ENCODE peak calls at places on chromosomes 2 and 18, in seven cellular contexts. W, P, M, H, K, J and I are unnamed samples.

GRCh38 chr2:20650880-20651730 is at the start of gene HS1BP3:
- DNase-seq in J (peak; percentile 28), P (peak; percentile 89), K (peak; percentile 81), H (peak; percentile 94), M (peak; percentile 87), W (peak; percentile 93), I (no peak)

GRCh38 chr18:44133483-44133882 is 547.2 kb upstream of the SETBP1 start:
- DNase-seq in H (no peak), P (no peak), K (no peak), J (no peak), W (no peak), M (no peak), I (no peak)

GRCh38 chr2:171522057-171522803 is at the start of gene CYBRD1:
- DNase-seq in K (peak; percentile 44), P (peak; percentile 95), M (peak; percentile 77), W (peak; percentile 94), H (peak; percentile 87), J (no peak), I (no peak)

GRCh38 chr2:101230541-101230993 is 22.1 kb upstream of the CNOT11 start:
- DNase-seq in H (no peak), P (no peak), K (peak; percentile 9), M (no peak), J (no peak), W (no peak), I (no peak)

GRCh38 chr18:77165489-77166415 is 33.2 kb upstream of the MBP start:
- DNase-seq in M (no peak), H (no peak), K (no peak), P (peak; percentile 90), W (no peak), J (no peak), I (no peak)

GRCh38 chr2:148802448-148803220 is 72.4 kb upstream of the KIF5C start:
- DNase-seq in P (no peak), M (no peak), J (no peak), H (no peak), K (peak; percentile 5), W (no peak), I (no peak)

GRCh38 chr2:22450831-22451230 is 934.1 kb upstream of the KLHL29 start:
- DNase-seq in J (no peak), W (no peak), M (no peak), H (no peak), P (no peak), K (no peak), I (no peak)

GRCh38 chr2:105834931-105835330 is 90.2 kb downstream of the NCK2 start:
- DNase-seq in H (no peak), P (no peak), M (no peak), K (no peak), W (no peak), J (no peak), I (no peak)

GRCh38 chr2:195202163-195202845 is 454.7 kb upstream of the SLC39A10 start:
- DNase-seq in K (peak; percentile 39), H (no peak), P (no peak), J (no peak), W (no peak), M (no peak), I (no peak)

GRCh38 chr2:20594957-20595356 is 55.9 kb downstream of the HS1BP3 start:
- DNase-seq in H (peak; percentile 20), W (peak; percentile 40), K (no peak), J (no peak), P (peak; percentile 47), M (no peak), I (no peak)

GRCh38 chr18:9234528-9234927 is 97.9 kb downstream of the ANKRD12 start:
- DNase-seq in K (no peak), P (peak; percentile 56), H (no peak), M (no peak), W (no peak), J (no peak), I (no peak)

GRCh38 chr18:9226463-9226862 is 89.9 kb downstream of the ANKRD12 start:
- DNase-seq in K (no peak), J (no peak), P (no peak), W (no peak), M (no peak), H (no peak), I (no peak)

GRCh38 chr18:9233771-9234440 is 97.3 kb downstream of the ANKRD12 start:
- DNase-seq in H (no peak), M (peak; percentile 54), P (peak; percentile 72), W (no peak), J (no peak), K (no peak), I (no peak)

GRCh38 chr18:9232977-9233376 is 96.4 kb downstream of the ANKRD12 start:
- DNase-seq in P (no peak), M (no peak), J (no peak), H (no peak), K (no peak), W (no peak), I (no peak)

DNA sequence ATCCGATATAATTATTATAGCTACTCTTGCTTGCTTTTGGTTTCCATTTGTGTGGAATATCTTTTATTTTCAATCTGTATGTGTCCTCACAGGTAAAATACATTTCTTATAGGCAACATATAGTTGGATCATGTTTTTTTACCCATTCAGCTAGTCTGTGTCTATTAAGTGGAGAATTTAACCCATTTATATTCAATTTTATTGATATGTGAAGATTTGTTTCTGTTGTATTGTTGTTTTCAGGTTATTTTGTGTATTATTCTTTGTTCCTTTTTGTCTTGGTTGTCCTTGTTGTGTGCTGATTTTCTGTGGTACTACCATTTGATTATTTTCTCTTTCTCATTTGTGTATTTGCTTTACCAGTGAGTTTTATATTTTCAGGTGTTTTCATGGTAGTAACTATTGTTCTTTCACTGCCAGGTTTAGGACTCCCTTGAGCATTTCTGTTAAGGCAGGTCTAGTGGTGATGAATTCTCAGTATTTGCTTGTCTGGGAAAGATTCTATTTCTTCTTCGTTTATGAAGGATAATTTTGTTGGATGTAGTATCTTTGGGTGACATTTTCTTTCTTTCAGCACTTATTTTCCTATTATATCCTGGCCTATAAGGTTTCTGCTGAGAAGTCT is 95.4 kb downstream of the ANKRD12 start:
- DNase-seq in M (no peak), H (no peak), W (no peak), J (no peak), P (no peak), K (no peak), I (no peak)
- H3K27ac ChIP-seq in M (no peak overlapping the region), H (no peak overlapping the region), W (no peak overlapping the region), J (no peak overlapping the region), P (no peak overlapping the region), K (no peak overlapping the region), I (no peak overlapping the region)

DNA sequence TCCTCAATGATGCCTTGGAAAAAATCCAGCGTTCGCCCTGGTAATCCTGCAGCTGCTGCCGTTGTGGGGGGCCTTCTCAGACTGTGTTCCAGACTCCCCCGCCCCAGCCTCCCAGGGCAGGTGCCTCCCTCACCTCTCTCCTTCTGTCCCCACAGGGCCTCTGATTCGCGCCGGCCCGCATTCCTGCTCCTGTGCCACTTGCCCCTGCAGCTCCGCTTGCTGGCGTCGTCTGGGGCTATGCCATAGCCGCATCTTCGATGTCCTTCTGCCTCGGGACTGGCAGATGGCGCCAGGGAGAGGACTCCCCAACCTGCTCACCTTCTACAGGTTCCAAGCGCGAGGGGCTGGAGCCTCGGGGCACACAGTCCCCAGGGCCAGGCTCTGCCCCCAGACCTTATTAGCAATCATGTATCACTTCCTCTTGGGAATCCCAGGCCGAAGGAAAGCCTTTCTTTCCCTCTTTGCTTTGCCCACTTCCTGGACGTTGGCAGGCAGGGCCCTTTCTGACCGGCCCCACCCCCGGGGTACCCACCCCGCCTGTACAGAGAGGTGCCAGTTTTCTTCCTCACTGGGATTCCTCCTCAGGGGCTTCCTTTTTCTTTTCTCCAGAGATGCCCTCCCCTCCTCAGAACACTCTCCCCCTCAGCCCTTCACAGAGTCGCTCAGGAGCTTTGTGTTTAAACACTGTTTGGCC is 4.4 kb downstream of the SPATA3 start:
- DNase-seq in W (no peak), H (no peak), J (no peak), P (no peak), K (no peak), M (peak; percentile 84), I (no peak)
- TF ChIP-seq CTCF in W (no peak), H (no peak), J (no peak), P (no peak), K (no peak), M (peak; percentile 42), I (no peak)

GRCh38 chr2:172848549-172848948 is 112.9 kb downstream of the RAPGEF4 start:
- DNase-seq in M (no peak), W (no peak), P (no peak), J (no peak), H (no peak), K (no peak), I (no peak)
- H3K4me1 ChIP-seq in M (no peaks in the 10 kb centered on the region), W (no peaks in the 10 kb centered on the region), P (peaks cover 20% of the 10 kb centered on the region), J (no peaks in the 10 kb centered on the region), H (peaks cover 4% of the 10 kb centered on the region), K (peaks cover 5% of the 10 kb centered on the region), I (peaks cover 18% of the 10 kb centered on the region)

GRCh38 chr2:109468893-109469292 is 144.9 kb downstream of the SEPTIN10 start:
- DNase-seq in K (no peak), H (no peak), W (no peak), J (no peak), P (no peak), M (no peak), I (no peak)

GRCh38 chr2:109467701-109468100 is 146.1 kb downstream of the SEPTIN10 start:
- DNase-seq in M (no peak), H (no peak), W (peak; percentile 42), P (no peak), K (no peak), J (no peak), I (no peak)

GRCh38 chr2:109470121-109470921 is 143.4 kb downstream of the SEPTIN10 start:
- DNase-seq in P (no peak), H (no peak), J (peak; percentile 8), M (no peak), K (peak; percentile 53), W (no peak), I (no peak)

GRCh38 chr2:109463891-109464290 is 149.9 kb downstream of the SEPTIN10 start:
- DNase-seq in P (peak; percentile 26), K (no peak), J (no peak), H (no peak), W (peak; percentile 12), M (no peak), I (no peak)

GRCh38 chr2:109466674-109467575 is 146.8 kb downstream of the SEPTIN10 start:
- DNase-seq in H (no peak), M (no peak), J (no peak), P (peak; percentile 49), K (peak; percentile 54), W (peak; percentile 26), I (no peak)
- H3K27ac ChIP-seq in H (no peak overlapping the region), M (no peak overlapping the region), J (no peak overlapping the region), P (no peak overlapping the region), K (no peak overlapping the region), W (no peak overlapping the region), I (no peak overlapping the region)

GRCh38 chr2:119759451-119760236 is at the start of gene PTPN4:
- DNase-seq in M (peak; percentile 99), K (peak; percentile 99), J (peak; percentile 96), H (peak; percentile 98), W (peak; percentile 99), P (peak; percentile 97), I (peak; percentile 97)
- TF ChIP-seq CTCF in M (no peak), K (no peak), J (no peak), H (no peak), W (no peak), P (no peak), I (no peak)

DNA sequence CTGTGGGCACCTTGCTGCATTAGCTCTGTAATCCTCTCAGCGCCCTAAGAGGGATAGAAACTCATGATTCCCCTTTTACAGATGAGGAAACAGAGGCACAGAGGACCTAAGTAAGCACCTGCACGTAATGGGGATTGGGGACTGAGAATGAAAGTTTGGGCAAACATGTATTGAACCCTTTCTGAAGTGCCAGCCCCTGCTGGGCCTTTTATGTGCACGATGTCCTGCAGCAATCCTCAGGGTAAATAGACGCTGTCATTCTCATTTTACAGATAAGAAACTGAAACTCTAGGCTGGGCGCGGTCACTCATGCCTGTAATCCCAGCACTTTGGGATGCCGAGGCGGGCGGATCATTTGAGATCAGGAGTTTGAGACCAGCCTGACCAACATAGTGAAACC is 117.4 kb downstream of the STPG4 start:
- DNase-seq in H (no peak), J (no peak), K (no peak), P (no peak), M (no peak), W (no peak), I (no peak)
- H3K4me1 ChIP-seq in H (peaks cover 77% of the 10 kb centered on the region), J (peaks cover 93% of the 10 kb centered on the region), K (peaks cover 37% of the 10 kb centered on the region), P (peaks cover 71% of the 10 kb centered on the region), M (peaks cover 32% of the 10 kb centered on the region), W (peaks cover 73% of the 10 kb centered on the region), I (peaks cover 69% of the 10 kb centered on the region)